ENCODE peak calls at places on chromosomes 2 and 18, in nine cellular contexts. J is sciatic nerve; I is type B pancreatic cell; A is cardiac septum; N is T follicular helper cell; G is activated naive CD4-positive, alpha-beta T cell; C is WTC11; U is RWPE1; Z is naive thymus-derived CD8-positive, alpha-beta T cell. Y is an unnamed sample.

GRCh38 chr18:32368170-32368569 is 102.5 kb downstream of the GAREM1 start:
- DNase-seq in Z (no peak), A (no peak), I (no peak), U (peak), N (no peak), J (no peak), C (no peak), G (no peak), Y (no peak)

GRCh38 chr2:109230980-109231420 is 102.0 kb downstream of the SH3RF3 start:
- DNase-seq in Z (no peak), G (no peak), N (no peak), J (no peak), I (no peak), A (no peak), U (no peak), C (no peak), Y (no peak)

GRCh38 chr18:28637897-28638296 is 461.0 kb upstream of the CDH2 start:
- DNase-seq in U (no peak), C (no peak), A (no peak), I (no peak), Z (no peak), J (no peak), N (no peak), G (no peak), Y (no peak)

GRCh38 chr18:62509779-62510178 is 13.0 kb upstream of the ZCCHC2 start:
- DNase-seq in C (no peak), N (no peak), Z (no peak), I (no peak), A (no peak), J (no peak), G (no peak), U (no peak), Y (no peak)

GRCh38 chr2:54256091-54256694 is at the start of gene TSPYL6:
- DNase-seq in Z (no peak), A (no peak), C (no peak), J (no peak), I (no peak), G (no peak), U (no peak), N (no peak), Y (no peak)

GRCh38 chr2:24853996-24854395 is 60.8 kb downstream of the CENPO start:
- DNase-seq in N (no peak), G (no peak), A (no peak), J (no peak), C (no peak), Z (no peak), U (no peak), I (no peak), Y (no peak)

GRCh38 chr18:60684843-60685513 is 312.4 kb upstream of the MC4R start:
- DNase-seq in N (no peak), Z (no peak), G (no peak), U (no peak), J (no peak), C (no peak), I (no peak), A (no peak), Y (no peak)

GRCh38 chr18:54187372-54187771 is 37.1 kb downstream of the MBD2 start:
- DNase-seq in A (no peak), C (no peak), U (no peak), I (no peak), Z (no peak), J (no peak), N (no peak), G (no peak), Y (no peak)

GRCh38 chr2:106944220-106944619 is 58.3 kb upstream of the ST6GAL2 start:
- DNase-seq in C (no peak), G (no peak), I (no peak), J (no peak), U (no peak), N (no peak), Z (no peak), A (no peak), Y (no peak)

GRCh38 chr2:3242747-3243369 is 134.8 kb downstream of the EIPR1 start:
- DNase-seq in Z (peak), A (no peak), J (no peak), U (no peak), C (no peak), N (peak), G (no peak), I (no peak), Y (peak)

GRCh38 chr2:74599676-74600075 is 45.2 kb downstream of the DOK1 start:
- DNase-seq in U (no peak), N (no peak), J (no peak), Z (no peak), C (no peak), A (no peak), G (no peak), I (no peak), Y (no peak)

GRCh38 chr2:63124209-63124608 is 73.6 kb downstream of the OTX1 start:
- DNase-seq in J (no peak), G (no peak), U (peak), N (no peak), Z (no peak), C (no peak), A (no peak), I (no peak), Y (no peak)

GRCh38 chr2:197191948-197192338 is 118.6 kb downstream of the ANKRD44 start:
- DNase-seq in Z (no peak), A (no peak), C (no peak), G (no peak), I (no peak), U (no peak), N (peak), J (no peak), Y (peak)

GRCh38 chr2:204950695-204951094 is 405.4 kb downstream of the PARD3B start:
- DNase-seq in J (no peak), N (no peak), U (no peak), C (no peak), Z (no peak), G (no peak), I (no peak), A (no peak), Y (no peak)

GRCh38 chr18:9758624-9759075 is 50.5 kb downstream of the RAB31 start:
- DNase-seq in U (no peak), C (no peak), N (no peak), J (no peak), G (no peak), I (no peak), A (no peak), Z (no peak), Y (no peak)

GRCh38 chr2:120388222-120389035 is 42.5 kb downstream of the INHBB start:
- DNase-seq in U (no peak), N (no peak), C (peak), J (peak), A (peak), G (no peak), I (no peak), Z (no peak), Y (no peak)

GRCh38 chr2:173749315-173749714 is 215.9 kb downstream of the SP3 start:
- DNase-seq in Z (no peak), C (no peak), J (no peak), G (no peak), I (no peak), A (no peak), U (peak), N (no peak), Y (no peak)

GRCh38 chr18:22191986-22192385 is 22.6 kb downstream of the GATA6 start:
- DNase-seq in C (no peak), J (no peak), A (no peak), U (no peak), G (no peak), I (no peak), Z (no peak), N (no peak), Y (no peak)

GRCh38 chr2:23454501-23455120 is 69.6 kb downstream of the KLHL29 start:
- DNase-seq in Z (no peak), G (no peak), C (no peak), A (no peak), J (no peak), U (no peak), I (no peak), N (no peak), Y (no peak)

GRCh38 chr18:37501136-37501535 is 64.5 kb downstream of the CELF4 start:
- DNase-seq in C (no peak), N (no peak), I (no peak), U (no peak), Z (no peak), A (no peak), J (no peak), G (no peak), Y (no peak)

GRCh38 chr2:51165534-51166260 is 133.8 kb upstream of the NRXN1 start:
- DNase-seq in G (no peak), U (no peak), J (no peak), Z (no peak), I (no peak), N (no peak), A (no peak), C (no peak), Y (no peak)

GRCh38 chr2:18077211-18077610 is 198.7 kb downstream of the KCNS3 start:
- DNase-seq in A (no peak), U (no peak), I (no peak), C (no peak), J (no peak), Z (no peak), G (no peak), N (no peak), Y (no peak)

GRCh38 chr2:68594674-68595492 is 48.5 kb upstream of the PROKR1 start:
- DNase-seq in C (peak), G (no peak), A (no peak), N (peak), J (no peak), I (no peak), U (peak), Z (peak), Y (peak)

GRCh38 chr2:25618676-25619075 is 54.7 kb downstream of the DTNB start:
- DNase-seq in Z (no peak), J (no peak), C (no peak), G (no peak), I (no peak), U (peak), A (no peak), N (no peak), Y (no peak)

GRCh38 chr2:149885468-149885867 is 297.9 kb upstream of the MMADHC start:
- DNase-seq in J (no peak), A (no peak), G (no peak), I (no peak), N (no peak), C (no peak), U (no peak), Z (no peak), Y (no peak)

GRCh38 chr2:130899306-130899705 is 62.6 kb downstream of the ARHGEF4 start:
- DNase-seq in U (no peak), G (no peak), J (no peak), Z (no peak), N (no peak), C (no peak), I (no peak), A (no peak), Y (no peak)